ENCODE peak calls at places on chromosomes 6 and 20, in nine cellular contexts. I is prostate gland; E is CD8-positive, alpha-beta memory T cell; G is GM23248; O is keratinocyte; A is left ventricle myocardium inferior; P is astrocyte of the spinal cord; L is CD8-positive, alpha-beta T cell; F is BJ. Q is an unnamed sample.

GRCh38 chr6:392441-393390 is 1.2 kb downstream of the IRF4 start:
- DNase-seq in P (no peak), L (no peak), F (no peak), G (peak; percentile 24), I (no peak), E (peak; percentile 31), A (no peak), O (no peak), Q (peak; percentile 8)

GRCh38 chr20:25053207-25054132 is 4.5 kb downstream of the ACSS1 start:
- DNase-seq in L (no peak), F (no peak), E (no peak), I (no peak), O (no peak), A (peak; percentile 66), P (peak; percentile 35), G (peak; percentile 64), Q (peak; percentile 41)

GRCh38 chr6:101761124-101761601 is 367.7 kb downstream of the GRIK2 start:
- DNase-seq in G (peak; percentile 84), A (no peak), F (peak; percentile 98), L (no peak), O (no peak), E (no peak), I (no peak), P (no peak), Q (peak; percentile 94)

GRCh38 chr6:85459224-85459901 is 9.5 kb downstream of the NT5E start:
- DNase-seq in A (no peak), G (peak; percentile 91), I (no peak), F (peak; percentile 91), L (no peak), E (no peak), P (peak; percentile 91), O (no peak), Q (peak; percentile 95)

GRCh38 chr6:169859401-169859977 is 108.1 kb downstream of the ERMARD start:
- DNase-seq in G (no peak), F (no peak), I (no peak), E (no peak), A (no peak), O (no peak), L (peak; percentile 38), P (no peak), Q (no peak)

GRCh38 chr6:120871416-120872261 is 462.6 kb downstream of the TBC1D32 start:
- DNase-seq in O (no peak), A (no peak), F (no peak), E (no peak), G (no peak), P (no peak), I (no peak), L (no peak), Q (no peak)

GRCh38 chr6:159760602-159761057 is 1.2 kb upstream of the ACAT2 start:
- DNase-seq in A (no peak), I (no peak), P (peak; percentile 50), O (no peak), L (no peak), F (no peak), G (peak; percentile 53), E (no peak), Q (peak; percentile 33)

GRCh38 chr20:19074828-19075516 is 137.5 kb upstream of the SLC24A3 start:
- DNase-seq in P (no peak), O (no peak), G (no peak), I (no peak), F (no peak), E (peak; percentile 30), A (peak; percentile 19), L (peak; percentile 51), Q (no peak)

GRCh38 chr20:40230486-40230885 is 458.6 kb downstream of the MAFB start:
- DNase-seq in A (no peak), E (no peak), O (no peak), P (no peak), I (no peak), L (no peak), F (no peak), G (no peak), Q (no peak)

GRCh38 chr6:157982297-157982579 is 575 bp downstream of the SYNJ2 start:
- DNase-seq in O (no peak), L (no peak), G (peak; percentile 74), A (no peak), P (no peak), E (no peak), F (no peak), I (peak; percentile 53), Q (peak; percentile 19)

GRCh38 chr20:48824830-48825550 is 2.8 kb downstream of the PREX1 start:
- DNase-seq in I (no peak), L (no peak), A (no peak), O (no peak), F (no peak), E (no peak), G (no peak), P (peak; percentile 11), Q (no peak)

GRCh38 chr6:71979911-71980310 is 93.6 kb downstream of the RIMS1 start:
- DNase-seq in L (no peak), O (no peak), E (no peak), P (no peak), I (no peak), F (no peak), G (peak; percentile 65), A (no peak), Q (no peak)

GRCh38 chr20:4730782-4731181 is 9.1 kb downstream of the PRND start:
- DNase-seq in E (no peak), I (no peak), G (peak; percentile 26), P (no peak), O (no peak), A (no peak), L (no peak), F (no peak), Q (peak; percentile 6)

GRCh38 chr6:44226368-44227137 is 3.2 kb downstream of the SLC29A1 start:
- DNase-seq in G (no peak), I (no peak), E (no peak), A (peak; percentile 64), F (no peak), L (no peak), O (no peak), P (no peak), Q (no peak)

GRCh38 chr6:44224154-44224977 is 971 bp downstream of the SLC29A1 start:
- DNase-seq in P (no peak), G (peak; percentile 63), A (no peak), E (no peak), F (no peak), I (no peak), O (no peak), L (no peak), Q (no peak)

GRCh38 chr6:44223471-44224153 is at the start of gene SLC29A1:
- DNase-seq in I (peak; percentile 81), P (peak; percentile 33), L (peak; percentile 87), G (peak; percentile 75), F (no peak), A (peak; percentile 89), E (peak; percentile 76), O (no peak), Q (no peak)

GRCh38 chr6:44225579-44226325 is 2.4 kb downstream of the SLC29A1 start:
- DNase-seq in I (no peak), P (no peak), A (no peak), O (no peak), L (no peak), F (no peak), E (no peak), G (no peak), Q (no peak)

GRCh38 chr6:44224978-44225330 is 1.6 kb downstream of the SLC29A1 start:
- DNase-seq in E (no peak), A (no peak), I (no peak), G (no peak), L (no peak), F (no peak), O (no peak), P (no peak), Q (no peak)
- H3K4me3 ChIP-seq in E (no peak overlapping the region), A (peak overlapping the region; percentile 88), I (no peak overlapping the region), G (no peak overlapping the region), L (no peak overlapping the region), F (no peak overlapping the region), O (no peak overlapping the region), P (no peak overlapping the region), Q (no peak overlapping the region)

DNA sequence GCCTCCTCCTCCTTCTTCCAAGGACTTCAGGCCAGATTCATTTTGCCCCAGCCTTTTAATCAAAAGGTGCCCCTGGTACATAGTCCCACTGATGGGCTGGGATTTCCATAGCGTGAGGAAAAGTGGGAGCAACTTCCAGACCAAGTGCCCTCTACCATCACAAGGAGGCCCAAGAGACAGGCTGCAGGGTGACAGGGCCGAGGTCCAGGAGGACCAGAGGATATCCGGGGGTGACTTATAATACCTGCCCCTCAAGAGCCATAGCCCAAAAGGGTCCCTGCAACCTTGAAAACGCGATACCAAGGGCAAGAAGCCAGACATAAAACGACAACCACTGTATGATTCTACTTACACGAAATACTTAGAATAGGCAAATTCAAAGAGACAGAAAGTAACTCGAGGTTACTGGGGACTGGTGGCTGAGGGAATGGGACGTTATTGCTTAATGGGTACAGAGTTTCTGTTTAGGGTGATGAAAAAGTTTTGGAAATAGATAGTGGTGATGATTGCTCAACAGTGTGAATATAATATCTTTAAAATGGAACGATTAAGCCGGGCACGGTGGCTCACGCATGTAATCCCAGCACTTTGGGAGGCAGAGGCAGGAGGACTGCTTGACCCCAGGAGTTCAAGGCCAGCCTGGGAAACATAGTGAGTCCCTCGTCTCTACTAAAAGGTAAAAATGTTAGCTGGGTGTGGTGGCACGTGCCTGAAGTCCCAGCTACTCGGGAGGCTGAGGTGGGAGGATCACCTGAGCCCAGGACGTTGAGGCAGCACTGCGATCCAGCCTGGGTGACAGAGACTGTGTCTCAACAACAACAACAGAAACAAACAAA is 71.9 kb downstream of the NOL4L start:
- DNase-seq in G (no peak), P (no peak), I (no peak), L (no peak), F (no peak), O (no peak), E (no peak), A (no peak), Q (no peak)
- H3K4me3 ChIP-seq in G (no peak overlapping the region), P (no peak overlapping the region), I (no peak overlapping the region), L (peak overlapping the region; percentile 77), F (no peak overlapping the region), O (no peak overlapping the region), E (peak overlapping the region; percentile 49), A (no peak overlapping the region), Q (no peak overlapping the region)

GRCh38 chr6:115544765-115545409 is 515.8 kb downstream of the FRK start:
- DNase-seq in L (no peak), A (no peak), G (no peak), I (no peak), O (no peak), F (no peak), P (no peak), E (no peak), Q (peak; percentile 25)
- H3K4me3 ChIP-seq in L (no peak overlapping the region), A (peak overlapping the region; percentile 45), G (no peak overlapping the region), I (no peak overlapping the region), O (no peak overlapping the region), F (no peak overlapping the region), P (no peak overlapping the region), E (no peak overlapping the region), Q (no peak overlapping the region)

DNA sequence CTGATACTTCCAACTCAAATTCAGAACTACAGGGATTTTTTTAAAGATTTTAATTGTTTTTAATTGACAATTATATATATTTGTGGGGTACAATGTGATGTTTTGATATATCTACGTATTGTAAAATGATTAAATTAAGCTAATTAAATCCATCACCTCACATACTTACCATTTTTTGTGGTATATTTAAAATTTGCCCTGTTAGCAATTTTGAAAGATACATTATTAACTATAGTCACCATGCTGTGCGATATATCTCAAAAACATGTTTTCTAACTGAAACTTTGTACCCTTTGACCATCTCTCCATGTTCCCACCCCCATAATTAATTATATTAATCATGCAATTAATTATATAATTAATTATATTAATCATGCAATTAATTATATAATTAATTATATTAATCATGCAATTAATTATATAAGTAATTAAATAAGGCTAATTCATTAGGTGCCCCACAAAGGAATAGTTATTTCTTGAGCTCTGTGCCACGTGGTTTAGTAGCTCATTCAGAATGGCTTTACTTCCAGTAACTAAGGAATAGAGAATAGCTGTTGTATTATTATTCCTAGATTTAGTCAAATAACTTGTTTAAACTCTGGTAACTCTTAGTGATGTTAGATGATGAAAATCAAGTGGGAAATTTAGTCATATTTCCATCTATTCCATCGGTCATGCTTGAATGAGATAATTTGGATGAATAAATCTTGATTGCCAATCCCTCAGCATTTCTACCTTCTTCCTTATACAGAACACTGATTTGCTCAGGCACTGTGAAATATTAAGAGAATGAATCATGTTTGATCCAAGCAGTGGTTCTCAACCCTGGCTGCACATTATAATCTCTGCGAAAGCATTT is 25.1 kb downstream of the LOC128125822 start:
- DNase-seq in O (no peak), F (no peak), P (peak; percentile 19), I (no peak), G (peak; percentile 56), A (no peak), L (no peak), E (no peak), Q (no peak)
- H3K4me3 ChIP-seq in O (no peak overlapping the region), F (no peak overlapping the region), P (peak overlapping the region; percentile 62), I (peak overlapping the region; percentile 29), G (peak overlapping the region; percentile 77), A (peak overlapping the region; percentile 62), L (peak overlapping the region; percentile 55), E (peak overlapping the region; percentile 62), Q (peak overlapping the region; percentile 67)

Q was measured in fibroblast of mammary gland.